ENCODE peak calls at places on chromosomes 1 and 21, in ten cellular contexts. U is body of pancreas; P is transverse colon; A is substantia nigra; Q is prostate gland; L is mesenchymal stem cell; S is CD8-positive, alpha-beta memory T cell; M is mammary epithelial cell; V is CD8-positive, alpha-beta T cell; D is adrenal gland. C is an unnamed sample.

GRCh38 chr21:44828362-44829056 is 10.6 kb upstream of the SUMO3 start:
- DNase-seq in D (no peak), A (no peak), V (no peak), U (no peak), M (no peak), Q (no peak), L (peak), S (no peak), P (no peak), C (no peak)

GRCh38 chr21:36966066-36966845 is at the start of gene HLCS:
- DNase-seq in M (peak), L (peak), V (peak), P (peak), A (peak), U (peak), Q (peak), S (peak), D (peak), C (peak)

GRCh38 chr21:29371464-29371863 is 72.7 kb downstream of the BACH1 start:
- DNase-seq in M (no peak), A (no peak), V (no peak), U (no peak), S (no peak), Q (no peak), D (no peak), P (no peak), L (no peak), C (no peak)

GRCh38 chr1:205199090-205199930 is 12.2 kb downstream of the DSTYK start:
- DNase-seq in P (no peak), V (no peak), D (no peak), U (no peak), L (no peak), Q (no peak), S (no peak), A (no peak), M (peak), C (no peak)

GRCh38 chr1:152870831-152871730 is 7.0 kb upstream of the SMCP start:
- DNase-seq in U (peak), L (no peak), D (no peak), M (peak), Q (no peak), A (no peak), V (no peak), S (no peak), P (no peak), C (no peak)

GRCh38 chr1:77533660-77534295 is 148.7 kb downstream of the ZZZ3 start:
- DNase-seq in P (peak), A (peak), V (peak), M (peak), D (peak), U (peak), Q (peak), L (peak), S (peak), C (no peak)

GRCh38 chr1:35675773-35676172 is 34.4 kb upstream of the PSMB2 start:
- DNase-seq in P (no peak), L (no peak), D (no peak), M (no peak), V (no peak), Q (no peak), U (no peak), A (no peak), S (no peak), C (no peak)

GRCh38 chr1:70941563-70941962 is 106.1 kb downstream of the PTGER3 start:
- DNase-seq in V (no peak), L (no peak), D (no peak), M (no peak), Q (no peak), P (no peak), U (no peak), S (no peak), A (no peak), C (no peak)

GRCh38 chr1:115138271-115138670 is 49.0 kb upstream of the TSPAN2 start:
- DNase-seq in U (no peak), S (no peak), P (no peak), M (no peak), V (no peak), D (no peak), L (no peak), A (no peak), Q (no peak), C (no peak)

GRCh38 chr1:224276768-224277487 is 53.0 kb downstream of the NVL start:
- DNase-seq in A (no peak), V (no peak), M (no peak), D (no peak), P (no peak), L (no peak), U (no peak), Q (no peak), S (no peak), C (no peak)

GRCh38 chr21:42503711-42504110 is 7.7 kb upstream of the RSPH1 start:
- DNase-seq in V (no peak), Q (no peak), S (no peak), A (no peak), M (no peak), P (no peak), U (no peak), D (no peak), L (no peak), C (no peak)

GRCh38 chr1:6113116-6113515 is 67.0 kb downstream of the CHD5 start:
- DNase-seq in P (no peak), D (no peak), S (no peak), A (no peak), M (no peak), U (no peak), L (no peak), V (no peak), Q (no peak), C (peak)

GRCh38 chr21:33569986-33570385 is 18.5 kb downstream of the DONSON start:
- DNase-seq in L (no peak), Q (no peak), U (no peak), D (no peak), P (no peak), V (no peak), S (no peak), A (no peak), M (no peak), C (no peak)

GRCh38 chr1:170225735-170226524 is 80.2 kb downstream of the NTMT2 start:
- DNase-seq in A (no peak), P (no peak), S (no peak), M (no peak), U (no peak), Q (peak), D (no peak), V (no peak), L (no peak), C (no peak)

GRCh38 chr1:170471310-170471839 is 60.6 kb upstream of the GORAB start:
- DNase-seq in U (no peak), Q (no peak), V (no peak), L (no peak), A (no peak), P (no peak), D (no peak), M (no peak), S (no peak), C (no peak)

GRCh38 chr1:74504125-74505065 is 8.0 kb downstream of the LRRC53 start:
- DNase-seq in U (peak), P (peak), L (peak), S (no peak), V (no peak), Q (no peak), M (peak), A (peak), D (peak), C (no peak)

GRCh38 chr21:44552136-44552535 is 831 bp upstream of the KRTAP10-2 start:
- DNase-seq in P (peak), D (no peak), U (no peak), A (no peak), V (no peak), S (no peak), M (no peak), Q (no peak), L (no peak), C (peak)

GRCh38 chr1:3507636-3508275 is 53.3 kb downstream of the ARHGEF16 start:
- DNase-seq in L (no peak), U (no peak), A (no peak), V (no peak), M (no peak), S (no peak), Q (no peak), P (no peak), D (no peak), C (no peak)

GRCh38 chr1:221439008-221439733 is 302.7 kb downstream of the DUSP10 start:
- DNase-seq in L (peak), P (no peak), S (peak), D (no peak), V (no peak), M (peak), Q (no peak), U (no peak), A (no peak), C (no peak)

GRCh38 chr1:147630447-147630846 is 39.9 kb downstream of the ACP6 start:
- DNase-seq in D (peak), S (no peak), U (no peak), Q (no peak), M (no peak), L (no peak), V (no peak), P (no peak), A (no peak), C (no peak)

GRCh38 chr21:36347962-36348328 is 27.9 kb downstream of the MORC3 start:
- DNase-seq in S (no peak), A (no peak), L (no peak), M (no peak), Q (no peak), D (no peak), U (no peak), V (no peak), P (no peak), C (no peak)

GRCh38 chr1:198612471-198613265 is 26.2 kb upstream of the PTPRC start:
- DNase-seq in U (no peak), Q (no peak), S (no peak), V (no peak), A (no peak), L (no peak), P (no peak), D (no peak), M (no peak), C (no peak)

GRCh38 chr1:201752333-201752732 is 76.6 kb upstream of the IPO9 start:
- DNase-seq in L (no peak), P (no peak), U (no peak), Q (no peak), S (no peak), D (no peak), V (no peak), M (no peak), A (no peak), C (no peak)

GRCh38 chr1:233081686-233082085 is 131.3 kb downstream of the NTPCR start:
- DNase-seq in U (no peak), D (peak), A (no peak), P (no peak), Q (no peak), S (no peak), L (peak), M (peak), V (no peak), C (peak)

GRCh38 chr1:172167801-172168596 is 252.5 kb upstream of the C1orf105 start:
- DNase-seq in S (no peak), M (peak), P (no peak), A (no peak), D (peak), L (peak), Q (no peak), V (no peak), U (peak), C (no peak)

GRCh38 chr21:44083631-44084291 is 23.4 kb upstream of the PWP2 start:
- DNase-seq in D (no peak), U (peak), V (peak), Q (no peak), P (no peak), M (no peak), L (no peak), A (no peak), S (peak), C (peak)

GRCh38 chr1:6427445-6428390 is 3.1 kb downstream of the ESPN start:
- DNase-seq in L (no peak), V (no peak), U (peak), M (no peak), Q (no peak), S (no peak), P (peak), D (no peak), A (no peak), C (peak)

GRCh38 chr1:237811633-237812032 is 79.1 kb downstream of the ZP4 start:
- DNase-seq in U (no peak), P (no peak), V (no peak), Q (no peak), D (no peak), M (no peak), L (no peak), S (no peak), A (no peak), C (no peak)

GRCh38 chr1:216111842-216112241 is 311.4 kb downstream of the USH2A start:
- DNase-seq in S (no peak), L (peak), D (no peak), Q (no peak), V (no peak), M (no peak), A (no peak), U (no peak), P (no peak), C (no peak)

GRCh38 chr1:180652791-180653190 is 21.0 kb downstream of the XPR1 start:
- DNase-seq in D (no peak), P (no peak), U (no peak), S (no peak), M (no peak), A (no peak), Q (no peak), L (no peak), V (no peak), C (no peak)

GRCh38 chr1:16143005-16143565 is 12.8 kb downstream of the EPHA2 start:
- DNase-seq in U (no peak), M (no peak), A (no peak), P (no peak), S (no peak), V (no peak), D (no peak), L (no peak), Q (no peak), C (no peak)

GRCh38 chr1:16141573-16142336 is 14.1 kb downstream of the EPHA2 start:
- DNase-seq in D (peak), S (no peak), M (no peak), Q (peak), L (no peak), V (no peak), U (no peak), A (no peak), P (no peak), C (no peak)

GRCh38 chr1:16144325-16145029 is 11.4 kb downstream of the EPHA2 start:
- DNase-seq in S (no peak), L (no peak), A (no peak), Q (no peak), P (no peak), U (no peak), V (no peak), D (no peak), M (no peak), C (no peak)

GRCh38 chr1:16143566-16144324 is 12.1 kb downstream of the EPHA2 start:
- DNase-seq in V (no peak), A (no peak), L (no peak), Q (peak), S (no peak), D (peak), U (peak), P (peak), M (peak), C (peak)

DNA sequence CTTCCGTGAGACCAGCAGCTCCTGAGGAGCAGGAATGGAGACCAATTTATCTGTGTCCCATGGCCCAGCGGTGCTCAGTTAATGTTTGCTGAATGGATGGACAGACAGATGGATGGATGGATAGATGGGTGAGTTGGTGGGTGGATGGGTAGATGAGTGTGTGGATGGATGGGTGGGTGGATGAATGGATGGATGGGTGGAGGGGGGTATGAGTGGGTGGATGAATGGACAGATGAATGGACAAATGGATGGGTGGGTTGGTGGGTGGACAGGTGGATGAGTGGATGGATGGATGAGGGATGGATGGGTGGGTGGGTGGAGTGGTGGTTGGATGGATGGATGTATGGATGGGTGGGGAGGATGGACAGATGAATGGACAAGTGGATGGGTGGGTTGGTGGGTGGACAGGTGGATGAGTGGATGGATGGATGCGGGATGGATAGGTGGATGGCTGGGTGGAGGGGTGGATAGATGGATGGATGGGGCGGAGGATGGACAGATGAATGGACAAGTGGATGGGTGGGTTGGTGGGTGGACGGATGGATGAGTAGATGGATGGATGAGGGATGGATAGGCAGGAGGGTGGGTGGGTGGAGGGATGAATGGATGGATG is 13.4 kb downstream of the EPHA2 start:
- DNase-seq in P (no peak), D (no peak), Q (no peak), U (no peak), A (no peak), M (no peak), L (no peak), V (no peak), S (no peak), C (no peak)
- H3K27ac ChIP-seq in P (no peak), D (peak), Q (peak), U (peak), A (no peak), M (no peak), L (peak), V (no peak), S (no peak), C (peak)

GRCh38 chr1:12617511-12617900 is 504 bp downstream of the DHRS3 start:
- DNase-seq in D (no peak), V (no peak), U (peak), P (peak), Q (peak), M (peak), A (no peak), L (no peak), S (peak), C (no peak)
- H3K27ac ChIP-seq in D (peak), V (peak), U (peak), P (peak), Q (peak), M (peak), A (peak), L (no peak), S (peak), C (peak)

GRCh38 chr21:46184625-46185555 is 631 bp upstream of the SPATC1L start:
- DNase-seq in P (peak), M (peak), V (peak), L (peak), Q (peak), A (peak), U (peak), S (peak), D (peak), C (peak)

GRCh38 chr21:46187251-46187650 is 3.0 kb upstream of the SPATC1L start:
- DNase-seq in M (no peak), V (no peak), U (no peak), L (no peak), D (peak), P (no peak), A (no peak), S (peak), Q (no peak), C (no peak)

GRCh38 chr21:46183910-46184624 is at the start of gene SPATC1L:
- DNase-seq in V (no peak), P (peak), Q (peak), S (no peak), D (peak), U (peak), L (peak), M (peak), A (peak), C (peak)

GRCh38 chr21:46187814-46188213 is 3.6 kb upstream of the SPATC1L start:
- DNase-seq in S (no peak), V (no peak), Q (no peak), D (peak), L (no peak), M (no peak), A (no peak), U (no peak), P (no peak), C (no peak)

GRCh38 chr21:46185717-46186116 is 1.5 kb upstream of the SPATC1L start:
- DNase-seq in V (no peak), M (no peak), Q (no peak), A (no peak), U (no peak), P (no peak), D (peak), S (no peak), L (no peak), C (peak)
- H3K27ac ChIP-seq in V (no peak), M (no peak), Q (peak), A (peak), U (no peak), P (no peak), D (no peak), S (peak), L (no peak), C (no peak)

DNA sequence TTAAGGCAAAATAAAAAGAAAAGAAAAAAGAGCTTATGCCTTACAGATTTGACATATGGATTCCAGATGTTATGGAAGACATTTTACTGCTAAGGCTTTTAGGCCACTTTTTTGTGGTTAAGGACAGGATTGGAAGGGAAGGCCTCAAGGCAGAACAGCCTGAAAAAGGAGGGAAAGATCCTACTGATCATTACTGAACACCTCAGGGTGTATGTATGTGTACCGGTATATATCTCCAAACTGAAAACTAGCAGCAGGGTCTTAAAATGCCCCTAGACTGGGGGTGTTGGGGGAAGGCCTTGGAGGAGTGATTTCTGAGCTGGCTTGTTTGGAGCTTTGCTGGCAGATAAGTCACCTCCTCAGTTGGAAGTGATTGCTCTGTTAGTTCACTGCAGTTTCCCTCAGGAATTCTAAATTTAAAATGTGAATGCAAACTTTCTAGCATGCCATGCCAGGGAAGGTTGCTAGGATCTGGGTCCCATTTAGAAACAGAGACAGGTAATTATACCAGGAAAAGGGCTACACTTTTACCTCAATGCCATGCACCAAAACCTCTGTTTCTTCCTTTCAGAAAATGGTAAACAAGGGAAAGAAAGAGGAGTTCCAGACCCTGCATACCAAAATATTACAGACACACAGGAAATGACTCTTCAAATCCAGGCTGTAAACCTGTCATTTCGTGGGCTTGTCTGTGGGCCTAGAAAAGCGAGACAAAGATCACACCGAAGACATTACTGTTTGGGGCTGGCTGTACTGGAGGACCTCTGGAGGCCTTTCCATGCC is 15.0 kb downstream of the C1orf52 start:
- DNase-seq in Q (no peak), M (no peak), S (no peak), D (no peak), U (no peak), A (no peak), V (no peak), P (no peak), L (peak), C (no peak)
- H3K27ac ChIP-seq in Q (no peak), M (no peak), S (no peak), D (no peak), U (no peak), A (no peak), V (no peak), P (peak), L (peak), C (no peak)

GRCh38 chr1:73056826-73057225 is 774.5 kb upstream of the NEGR1 start:
- DNase-seq in U (no peak), S (no peak), Q (no peak), P (no peak), A (no peak), V (no peak), M (no peak), L (no peak), D (no peak), C (no peak)
- H3K27ac ChIP-seq in U (no peak), S (no peak), Q (no peak), P (no peak), A (no peak), V (no peak), M (no peak), L (no peak), D (no peak), C (no peak)

DNA sequence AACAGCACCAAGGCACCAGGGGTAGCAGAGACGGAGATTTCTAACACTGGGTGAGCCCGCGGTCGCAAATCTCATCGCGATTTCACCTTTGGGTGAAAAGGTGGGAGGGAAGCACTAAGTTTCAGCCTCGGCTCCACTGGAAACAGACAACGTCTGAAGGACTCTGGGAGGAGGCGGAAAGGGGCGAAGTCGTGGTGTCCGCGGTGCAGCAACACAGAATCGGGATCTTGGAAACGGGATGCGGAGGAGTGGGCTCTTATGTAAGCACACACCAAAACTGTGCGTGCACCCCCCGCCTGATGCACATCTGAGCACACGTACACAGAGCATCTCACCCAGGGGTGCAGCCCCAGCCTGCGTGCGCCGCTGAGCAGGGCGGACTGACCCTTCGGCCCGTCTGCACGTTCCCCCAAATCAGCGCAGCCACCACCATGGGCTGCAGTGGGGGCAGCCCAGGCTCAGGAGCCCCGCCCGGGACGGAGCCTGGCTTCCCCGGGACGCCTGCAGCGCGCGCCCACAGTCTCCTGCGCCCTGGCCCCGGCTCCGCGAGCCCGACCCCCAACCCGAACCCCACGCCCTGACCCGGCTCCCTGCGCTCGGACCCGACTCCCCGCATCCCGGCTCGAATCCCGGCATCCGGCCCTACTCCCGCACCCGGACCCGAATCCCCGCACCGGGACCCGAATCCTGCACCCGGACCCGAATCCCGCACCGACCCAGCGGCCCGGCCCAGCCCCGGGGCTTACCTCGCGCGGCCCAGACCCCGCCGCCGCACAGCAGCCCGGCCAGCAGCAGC is 670 bp downstream of the CLSTN1 start:
- DNase-seq in M (no peak), L (peak), D (no peak), A (peak), P (peak), S (no peak), Q (no peak), V (no peak), U (no peak), C (peak)
- H3K27ac ChIP-seq in M (peak), L (no peak), D (peak), A (peak), P (peak), S (peak), Q (peak), V (peak), U (peak), C (no peak)